ENCODE peak calls at places on chromosomes 16 and 17, in four cellular contexts. Q, B, G and S are unnamed samples.

GRCh38 chr17:1959871-1960569 is 65.1 kb downstream of the RTN4RL1 start:
- DNase-seq in B (no peak), Q (no peak), G (no peak), S (no peak)

GRCh38 chr16:4386951-4387565 is 15.4 kb downstream of the VASN start:
- DNase-seq in G (no peak), B (no peak), Q (no peak), S (no peak)

GRCh38 chr17:82064433-82065192 is 991 bp downstream of the DUS1L start:
- DNase-seq in G (no peak), B (no peak), Q (peak; percentile 57), S (no peak)

GRCh38 chr17:17886747-17887146 is 50.0 kb upstream of the SREBF1 start:
- DNase-seq in B (no peak), Q (no peak), G (peak; percentile 75), S (no peak)

GRCh38 chr16:8583712-8584111 is 6.6 kb downstream of the TMEM114 start:
- DNase-seq in B (no peak), Q (no peak), G (no peak), S (no peak)

GRCh38 chr17:40076595-40076994 is 13.8 kb downstream of the THRA start:
- DNase-seq in B (no peak), G (no peak), Q (no peak), S (no peak)

GRCh38 chr17:68511671-68512246 is 471 bp upstream of the PRKAR1A start:
- DNase-seq in B (peak; percentile 77), G (peak; percentile 93), Q (peak; percentile 69), S (no peak)

GRCh38 chr16:66486773-66487579 is 59.9 kb downstream of the BEAN1 start:
- DNase-seq in Q (peak; percentile 24), B (peak; percentile 16), G (peak; percentile 65), S (no peak)

GRCh38 chr17:58092101-58092796 is 9.0 kb downstream of the DYNLL2 start:
- DNase-seq in G (no peak), B (no peak), Q (no peak), S (peak; percentile 77)

GRCh38 chr17:50177476-50177875 is 11.7 kb downstream of the SGCA start:
- DNase-seq in G (no peak), Q (no peak), B (no peak), S (no peak)

GRCh38 chr17:28228109-28228840 is 90.7 kb upstream of the TMEM97 start:
- DNase-seq in Q (no peak), B (no peak), G (no peak), S (no peak)

GRCh38 chr16:85460983-85461813 is 151.9 kb upstream of the GSE1 start:
- DNase-seq in Q (no peak), B (no peak), G (no peak), S (no peak)

GRCh38 chr16:1351582-1352362 is at the start of the genes GNPTG and TSR3:
- DNase-seq in B (peak; percentile 79), G (peak; percentile 93), Q (peak; percentile 88), S (peak; percentile 94)

GRCh38 chr16:48188449-48189102 is 32.8 kb upstream of the ABCC12 start:
- DNase-seq in G (no peak), B (no peak), Q (no peak), S (no peak)

GRCh38 chr17:78428025-78428575 is 49.7 kb downstream of the PGS1 start:
- DNase-seq in G (no peak), B (no peak), Q (no peak), S (no peak)

GRCh38 chr16:89185062-89185751 is 13.7 kb downstream of the CDH15 start:
- DNase-seq in B (no peak), Q (no peak), G (no peak), S (no peak)

DNA sequence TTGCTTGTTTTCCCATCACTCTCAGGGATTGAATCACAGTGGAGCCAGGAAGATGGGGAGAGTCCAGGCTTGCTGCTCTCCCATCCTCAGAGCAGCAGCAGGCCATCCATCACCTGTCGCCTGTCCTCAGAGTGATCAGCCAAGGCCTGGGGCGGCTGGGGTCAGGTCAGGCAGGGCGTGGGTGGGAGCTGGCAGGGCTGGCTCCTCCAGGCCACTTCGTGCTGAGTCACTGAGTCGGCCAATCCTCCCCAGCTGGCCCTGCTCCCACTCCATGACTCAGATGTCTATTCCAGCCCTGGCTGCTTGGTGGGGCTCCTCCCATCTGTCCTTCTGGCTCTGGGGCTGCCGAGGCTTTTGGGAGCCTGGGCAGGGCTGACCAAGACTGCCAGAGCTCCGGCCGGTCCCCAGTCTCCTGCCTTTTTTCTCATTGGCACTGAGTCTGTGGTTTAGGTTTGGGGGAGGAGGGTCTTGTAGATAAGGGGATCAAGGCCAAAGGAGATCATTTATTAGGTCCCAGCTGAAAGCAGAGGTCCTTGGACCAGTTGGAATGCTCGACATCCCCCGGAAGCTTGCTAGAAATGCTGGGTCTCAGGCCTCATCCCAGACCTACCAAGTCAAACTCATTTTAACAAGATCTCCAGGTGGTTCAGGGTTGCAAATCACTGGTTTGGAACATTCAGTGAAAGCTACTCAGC is 72.7 kb downstream of the ABCC1 start:
- DNase-seq in Q (peak; percentile 96), B (peak; percentile 90), G (peak; percentile 99), S (peak; percentile 98)
- TF ChIP-seq POLR2AphosphoS5 in Q (peak; percentile 72), B (peak; percentile 78), G (peak; percentile 68), S (peak; percentile 90)

GRCh38 chr17:44006581-44007345 is 2.3 kb downstream of the NAGS start:
- DNase-seq in Q (peak; percentile 100), G (peak; percentile 98), B (peak; percentile 99), S (peak; percentile 99)
- H3K27ac ChIP-seq in Q (peak overlapping the region; percentile 73), G (peak overlapping the region; percentile 5), B (peak overlapping the region; percentile 80), S (peak overlapping the region; percentile 46)

DNA sequence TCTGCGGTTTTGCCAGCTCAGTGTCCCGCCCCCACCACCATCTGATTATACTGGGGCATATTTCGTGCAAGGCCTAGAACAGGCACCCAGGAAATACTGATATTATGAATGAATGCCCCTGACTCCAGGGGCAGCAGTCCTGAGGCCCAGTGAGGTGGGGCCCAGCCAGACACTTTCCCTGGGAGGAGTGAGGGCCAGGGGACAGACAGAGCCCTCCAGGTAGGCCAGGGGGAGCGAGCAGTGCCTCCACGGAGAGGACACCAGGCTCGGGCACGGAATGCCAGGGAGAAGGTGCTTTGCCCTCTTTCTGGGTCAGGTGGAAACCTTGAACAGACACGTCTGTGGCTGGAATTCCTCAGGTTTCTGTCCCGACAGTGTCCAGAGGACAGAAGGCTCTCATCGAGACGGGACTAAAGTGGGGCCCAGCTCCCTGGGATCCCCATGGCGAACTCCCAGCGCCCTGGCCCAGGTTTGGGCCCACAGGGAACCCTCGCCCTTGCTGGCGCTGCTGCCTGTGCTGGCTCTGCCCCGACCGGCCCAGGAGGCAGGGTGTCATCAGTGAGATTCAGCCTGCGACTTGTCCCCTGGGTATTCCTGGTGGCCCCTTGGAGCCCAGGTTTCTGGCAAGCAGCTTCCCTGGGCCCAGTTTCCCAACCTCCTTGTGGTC is 4.3 kb downstream of the KATNB1 start:
- DNase-seq in G (no peak), B (no peak), Q (no peak), S (no peak)
- H3K4me3 ChIP-seq in G (no peak overlapping the region), B (no peak overlapping the region), Q (no peak overlapping the region), S (no peak overlapping the region)

GRCh38 chr17:32486701-32487459 is at the start of gene CDK5R1:
- DNase-seq in G (no peak), B (no peak), Q (peak; percentile 74), S (no peak)
- TF ChIP-seq POLR2AphosphoS5 in G (no peak), B (no peak), Q (no peak), S (no peak)

GRCh38 chr16:86580063-86580797 is 1.9 kb downstream of the FOXL1 start:
- DNase-seq in Q (no peak), B (no peak), G (no peak), S (no peak)

GRCh38 chr16:86578056-86578455 is 293 bp upstream of the FOXL1 start:
- DNase-seq in G (no peak), Q (no peak), B (no peak), S (no peak)

GRCh38 chr16:86580798-86581185 is 2.4 kb downstream of the FOXL1 start:
- DNase-seq in B (no peak), Q (no peak), G (no peak), S (no peak)

GRCh38 chr16:86578499-86579267 is at the start of gene FOXL1:
- DNase-seq in B (no peak), G (no peak), Q (no peak), S (no peak)

DNA sequence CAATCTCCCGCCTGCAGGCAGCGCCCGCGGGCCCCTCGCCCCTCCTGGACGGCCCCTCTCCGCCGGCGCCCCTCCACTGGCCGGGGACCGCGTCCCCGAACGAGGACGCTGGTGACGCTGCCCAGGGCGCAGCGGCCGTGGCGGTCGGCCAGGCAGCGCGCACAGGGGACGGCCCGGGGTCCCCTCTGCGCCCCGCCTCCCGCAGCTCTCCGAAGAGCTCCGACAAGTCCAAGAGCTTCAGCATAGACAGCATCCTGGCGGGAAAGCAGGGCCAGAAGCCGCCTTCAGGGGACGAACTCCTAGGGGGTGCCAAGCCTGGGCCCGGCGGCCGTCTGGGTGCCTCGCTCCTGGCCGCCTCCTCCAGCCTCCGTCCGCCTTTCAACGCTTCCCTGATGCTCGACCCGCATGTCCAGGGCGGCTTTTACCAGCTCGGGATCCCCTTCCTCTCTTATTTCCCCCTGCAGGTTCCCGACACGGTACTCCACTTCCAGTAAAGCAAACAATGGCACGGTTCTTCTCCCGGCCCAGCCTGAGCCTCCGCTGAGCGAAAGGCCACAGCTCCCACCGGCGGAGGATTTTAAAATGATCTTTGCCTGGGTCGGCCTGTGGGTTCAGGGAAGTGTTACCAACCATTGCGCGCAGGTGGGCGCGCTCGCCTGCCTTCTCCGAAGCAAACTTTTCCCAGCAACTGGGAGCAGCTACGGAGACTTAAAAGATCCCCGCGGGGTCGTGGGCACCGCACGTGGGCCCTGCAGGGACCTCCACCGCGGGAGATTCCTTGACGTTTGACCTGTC is 1.1 kb downstream of the FOXL1 start:
- DNase-seq in Q (no peak), G (no peak), B (no peak), S (no peak)
- H3K27ac ChIP-seq in Q (peak overlapping the region; percentile 61), G (no peak overlapping the region), B (no peak overlapping the region), S (peak overlapping the region; percentile 22)

DNA sequence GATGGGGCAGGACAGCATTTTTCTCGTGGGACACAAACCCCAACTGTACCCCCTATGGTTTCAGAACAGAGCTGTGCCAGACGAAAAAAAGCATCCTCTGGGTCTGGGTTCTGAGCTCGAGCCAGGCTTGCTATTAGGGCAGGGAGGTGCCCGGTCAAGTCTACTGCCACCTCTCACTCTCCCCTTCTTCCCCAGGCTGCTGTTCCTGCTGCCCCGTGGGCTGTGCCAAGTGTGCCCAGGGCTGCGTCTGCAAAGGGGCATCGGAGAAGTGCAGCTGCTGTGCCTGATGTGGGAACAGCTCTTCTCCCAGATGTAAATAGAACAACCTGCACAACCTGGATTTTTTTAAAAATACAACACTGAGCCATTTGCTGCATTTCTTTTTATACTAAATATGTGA is 1.1 kb downstream of the MT1E start:
- DNase-seq in Q (no peak), G (no peak), B (no peak), S (no peak)
- H3K4me3 ChIP-seq in Q (peak overlapping the region; percentile 67), G (peak overlapping the region; percentile 59), B (peak overlapping the region; percentile 50), S (peak overlapping the region; percentile 70)